ENCODE peak calls at places on chromosomes 12 and 14, in five cellular contexts. X is activated naive CD8-positive, alpha-beta T cell treated with anti-CD3 and anti-CD28 coated beads, Interleukin-2, amount 50 U/mL, for 24 hours; G is fibroblast of lung; N is foreskin fibroblast; F is RWPE1. B is an unnamed sample.

GRCh38 chr12:64526859-64527258 is 74.9 kb downstream of the TBK1 start:
- DNase-seq in X (no peak), G (peak; percentile 34), N (peak; percentile 77), F (no peak), B (no peak)

GRCh38 chr12:57152408-57153038 is 5.1 kb upstream of the LRP1-AS start:
- DNase-seq in X (no peak), G (peak; percentile 74), N (peak; percentile 77), F (no peak), B (no peak)

GRCh38 chr12:54030442-54030801 is 2.2 kb downstream of the HOXC6 start:
- DNase-seq in X (no peak), G (no peak), N (no peak), F (no peak), B (no peak)

GRCh38 chr12:107302649-107303386 is 209.5 kb upstream of the CRY1 start:
- DNase-seq in X (no peak), G (no peak), N (peak; percentile 22), F (no peak), B (no peak)

GRCh38 chr12:107287436-107288413 is 194.4 kb upstream of the CRY1 start:
- DNase-seq in X (peak; percentile 6), G (no peak), N (no peak), F (no peak), B (peak; percentile 53)

GRCh38 chr14:72186461-72187035 is 254.3 kb downstream of the RGS6 start:
- DNase-seq in X (no peak), G (no peak), N (no peak), F (no peak), B (no peak)

GRCh38 chr12:69151254-69151751 is 88.1 kb upstream of the CPSF6 start:
- DNase-seq in X (no peak), G (peak; percentile 16), N (peak; percentile 70), F (no peak), B (no peak)

GRCh38 chr14:38282941-38283340 is 27.0 kb upstream of the CLEC14A start:
- DNase-seq in X (no peak), G (no peak), N (peak; percentile 5), F (no peak), B (no peak)

GRCh38 chr14:91237219-91237618 is 7.3 kb downstream of the GPR68 start:
- DNase-seq in X (no peak), G (peak; percentile 25), N (no peak), F (no peak), B (no peak)

GRCh38 chr12:14774944-14775651 is 28.2 kb downstream of the WBP11 start:
- DNase-seq in X (peak; percentile 28), G (peak; percentile 80), N (peak; percentile 81), F (no peak), B (peak; percentile 44)

GRCh38 chr12:42588981-42589464 is 523 bp downstream of the PRICKLE1 start:
- DNase-seq in X (peak; percentile 12), G (peak; percentile 48), N (peak; percentile 77), F (peak; percentile 43), B (no peak)

GRCh38 chr14:48973136-48973535 is 613.0 kb downstream of the RPS29 start:
- DNase-seq in X (no peak), G (no peak), N (no peak), F (no peak), B (no peak)

GRCh38 chr14:90606434-90606833 is 209.6 kb downstream of the CALM1 start:
- DNase-seq in X (no peak), G (no peak), N (no peak), F (no peak), B (no peak)

GRCh38 chr12:123384994-123385376 is 1.1 kb downstream of the KMT5A start:
- DNase-seq in X (no peak), G (peak; percentile 64), N (peak; percentile 80), F (peak; percentile 64), B (peak; percentile 40)

GRCh38 chr12:104384141-104384880 is 72.4 kb upstream of the CHST11 start:
- DNase-seq in X (no peak), G (no peak), N (no peak), F (no peak), B (no peak)

B was measured in kidney glomerular epithelial cell.